ENCODE peak calls at places on chromosome 6, in five cellular contexts. One of them, this sample, is unnamed.

GRCh38 chr6:38160831-38161230 is 341.3 kb downstream of the ZFAND3 start:
- DNase-seq in Peyer's patch: no peak
- DNase-seq in PC-3: no peak
- DNase-seq in prostate gland: no peak
- DNase-seq in IMR-90: no peak
- DNase-seq in this sample: no peak

GRCh38 chr6:62805431-62805830 is 405.8 kb upstream of the FKBP1C start:
- DNase-seq in IMR-90: no peak
- DNase-seq in prostate gland: no peak
- DNase-seq in PC-3: peak; percentile 6
- DNase-seq in Peyer's patch: no peak
- DNase-seq in this sample: no peak

GRCh38 chr6:109139109-109139508 is 43.8 kb downstream of the CEP57L1 start:
- DNase-seq in PC-3: peak; percentile 65
- DNase-seq in Peyer's patch: no peak
- DNase-seq in prostate gland: no peak
- DNase-seq in IMR-90: peak; percentile 50
- DNase-seq in this sample: no peak

GRCh38 chr6:123380257-123380656 is 256.5 kb downstream of the TRDN start:
- DNase-seq in prostate gland: no peak
- DNase-seq in IMR-90: no peak
- DNase-seq in PC-3: peak; percentile 26
- DNase-seq in Peyer's patch: no peak
- DNase-seq in this sample: no peak

GRCh38 chr6:68777956-68778355 is 142.9 kb downstream of the ADGRB3 start:
- DNase-seq in Peyer's patch: no peak
- DNase-seq in prostate gland: no peak
- DNase-seq in IMR-90: peak; percentile 2
- DNase-seq in PC-3: peak; percentile 56
- DNase-seq in this sample: no peak

GRCh38 chr6:154593122-154593521 is 82.6 kb upstream of the CNKSR3 start:
- DNase-seq in prostate gland: no peak
- DNase-seq in IMR-90: no peak
- DNase-seq in PC-3: no peak
- DNase-seq in Peyer's patch: no peak
- DNase-seq in this sample: no peak

GRCh38 chr6:2127484-2127911 is 117.9 kb downstream of the GMDS start:
- DNase-seq in prostate gland: peak; percentile 12
- DNase-seq in IMR-90: no peak
- DNase-seq in PC-3: no peak
- DNase-seq in Peyer's patch: peak; percentile 59
- DNase-seq in this sample: peak; percentile 3

GRCh38 chr6:4208158-4208557 is 72.8 kb upstream of the ECI2 start:
- DNase-seq in PC-3: no peak
- DNase-seq in IMR-90: no peak
- DNase-seq in Peyer's patch: no peak
- DNase-seq in prostate gland: no peak
- DNase-seq in this sample: no peak

GRCh38 chr6:13478525-13478962 is 8.9 kb downstream of the GFOD1 start:
- DNase-seq in prostate gland: no peak
- DNase-seq in PC-3: no peak
- DNase-seq in IMR-90: no peak
- DNase-seq in Peyer's patch: no peak
- DNase-seq in this sample: no peak

GRCh38 chr6:815348-815738 is 122.4 kb upstream of the EXOC2 start:
- DNase-seq in IMR-90: no peak
- DNase-seq in Peyer's patch: no peak
- DNase-seq in PC-3: no peak
- DNase-seq in prostate gland: no peak
- DNase-seq in this sample: no peak

GRCh38 chr6:146898069-146898887 is 299.5 kb downstream of the ADGB start:
- DNase-seq in prostate gland: no peak
- DNase-seq in IMR-90: no peak
- DNase-seq in PC-3: no peak
- DNase-seq in Peyer's patch: no peak
- DNase-seq in this sample: no peak

GRCh38 chr6:43926644-43927524 is 156.9 kb downstream of the VEGFA start:
- DNase-seq in PC-3: peak; percentile 53
- DNase-seq in prostate gland: no peak
- DNase-seq in IMR-90: peak; percentile 92
- DNase-seq in Peyer's patch: no peak
- DNase-seq in this sample: no peak

GRCh38 chr6:53593001-53593488 is 48.1 kb upstream of the GCLC start:
- DNase-seq in PC-3: peak; percentile 49
- DNase-seq in prostate gland: no peak
- DNase-seq in IMR-90: peak; percentile 79
- DNase-seq in Peyer's patch: no peak
- DNase-seq in this sample: no peak

GRCh38 chr6:5968817-5969726 is 37.7 kb downstream of the NRN1 start:
- DNase-seq in IMR-90: no peak
- DNase-seq in Peyer's patch: no peak
- DNase-seq in prostate gland: no peak
- DNase-seq in PC-3: peak; percentile 89
- DNase-seq in this sample: no peak

GRCh38 chr6:44245912-44246662 is 814 bp upstream of the HSP90AB1 start:
- DNase-seq in PC-3: peak; percentile 78
- DNase-seq in prostate gland: peak; percentile 78
- DNase-seq in IMR-90: peak; percentile 81
- DNase-seq in Peyer's patch: peak; percentile 87
- DNase-seq in this sample: peak; percentile 75

GRCh38 chr6:44512868-44513641 is 125.5 kb downstream of the CDC5L start:
- DNase-seq in IMR-90: no peak
- DNase-seq in PC-3: peak; percentile 25
- DNase-seq in prostate gland: no peak
- DNase-seq in Peyer's patch: no peak
- DNase-seq in this sample: no peak

GRCh38 chr6:7991992-7992815 is 72.0 kb downstream of the BLOC1S5 start:
- DNase-seq in IMR-90: peak; percentile 92
- DNase-seq in PC-3: peak; percentile 60
- DNase-seq in Peyer's patch: no peak
- DNase-seq in prostate gland: no peak
- DNase-seq in this sample: no peak

GRCh38 chr6:28566527-28567252 is 41.0 kb downstream of the GPX5 start:
- DNase-seq in prostate gland: no peak
- DNase-seq in IMR-90: no peak
- DNase-seq in Peyer's patch: no peak
- DNase-seq in PC-3: no peak
- DNase-seq in this sample: no peak

GRCh38 chr6:28567506-28567905 is 41.8 kb downstream of the GPX5 start:
- DNase-seq in PC-3: no peak
- DNase-seq in prostate gland: no peak
- DNase-seq in IMR-90: no peak
- DNase-seq in Peyer's patch: no peak
- DNase-seq in this sample: no peak

GRCh38 chr6:28563420-28564095 is 37.9 kb downstream of the GPX5 start:
- DNase-seq in prostate gland: no peak
- DNase-seq in PC-3: no peak
- DNase-seq in IMR-90: no peak
- DNase-seq in Peyer's patch: no peak
- DNase-seq in this sample: no peak

GRCh38 chr6:28568515-28569108 is 42.9 kb downstream of the GPX5 start:
- DNase-seq in PC-3: no peak
- DNase-seq in Peyer's patch: no peak
- DNase-seq in IMR-90: no peak
- DNase-seq in prostate gland: no peak
- DNase-seq in this sample: no peak

DNA sequence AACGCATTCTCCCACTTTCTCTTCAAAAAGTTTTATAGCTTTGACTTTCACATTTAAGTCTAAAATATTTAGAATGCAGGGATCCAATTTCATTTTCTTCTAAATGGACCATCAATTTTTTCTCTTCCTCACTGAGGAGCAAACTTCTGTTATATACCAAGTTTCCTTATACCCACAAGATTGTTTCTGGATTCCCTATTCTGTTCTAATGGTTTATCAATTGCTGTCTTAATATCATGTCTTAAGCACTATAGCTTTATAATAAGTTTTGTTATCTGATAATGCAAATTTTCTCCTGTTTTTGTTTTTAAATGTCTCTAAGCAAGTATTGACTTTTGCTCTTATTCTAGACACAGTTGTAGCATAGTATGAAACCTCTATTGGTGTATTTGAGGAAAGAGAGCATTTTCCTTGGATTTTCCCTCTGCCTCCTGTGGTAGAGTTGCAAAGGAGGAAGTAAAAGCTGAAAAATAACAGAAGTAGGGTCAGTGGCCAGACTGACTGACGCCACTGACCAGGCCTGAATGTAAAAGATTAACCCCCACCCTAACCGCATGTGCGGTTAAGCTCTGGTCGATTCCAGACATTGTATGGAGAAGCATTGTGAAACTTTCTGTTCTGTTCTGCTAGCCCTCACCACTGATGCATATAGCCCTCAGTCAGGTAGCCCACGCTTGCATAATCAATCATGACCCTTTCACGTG is 40.3 kb downstream of the GPX5 start:
- DNase-seq in PC-3: no peak
- DNase-seq in prostate gland: no peak
- DNase-seq in IMR-90: no peak
- DNase-seq in Peyer's patch: no peak
- DNase-seq in this sample: no peak
- TF ChIP-seq CTCF in PC-3: no peak
- TF ChIP-seq CTCF in prostate gland: no peak
- TF ChIP-seq CTCF in IMR-90: no peak
- TF ChIP-seq CTCF in Peyer's patch: no peak
- TF ChIP-seq CTCF in this sample: no peak

GRCh38 chr6:77011929-77012545 is 451.3 kb downstream of the HTR1B start:
- DNase-seq in prostate gland: no peak
- DNase-seq in IMR-90: no peak
- DNase-seq in Peyer's patch: no peak
- DNase-seq in PC-3: no peak
- DNase-seq in this sample: no peak

GRCh38 chr6:77019081-77019480 is 444.2 kb downstream of the HTR1B start:
- DNase-seq in prostate gland: no peak
- DNase-seq in Peyer's patch: no peak
- DNase-seq in PC-3: no peak
- DNase-seq in IMR-90: no peak
- DNase-seq in this sample: no peak

GRCh38 chr6:77010931-77011542 is 452.3 kb downstream of the HTR1B start:
- DNase-seq in prostate gland: no peak
- DNase-seq in IMR-90: no peak
- DNase-seq in Peyer's patch: no peak
- DNase-seq in PC-3: no peak
- DNase-seq in this sample: no peak

GRCh38 chr6:77017537-77017936 is 445.8 kb downstream of the HTR1B start:
- DNase-seq in PC-3: no peak
- DNase-seq in Peyer's patch: no peak
- DNase-seq in IMR-90: no peak
- DNase-seq in prostate gland: no peak
- DNase-seq in this sample: no peak

DNA sequence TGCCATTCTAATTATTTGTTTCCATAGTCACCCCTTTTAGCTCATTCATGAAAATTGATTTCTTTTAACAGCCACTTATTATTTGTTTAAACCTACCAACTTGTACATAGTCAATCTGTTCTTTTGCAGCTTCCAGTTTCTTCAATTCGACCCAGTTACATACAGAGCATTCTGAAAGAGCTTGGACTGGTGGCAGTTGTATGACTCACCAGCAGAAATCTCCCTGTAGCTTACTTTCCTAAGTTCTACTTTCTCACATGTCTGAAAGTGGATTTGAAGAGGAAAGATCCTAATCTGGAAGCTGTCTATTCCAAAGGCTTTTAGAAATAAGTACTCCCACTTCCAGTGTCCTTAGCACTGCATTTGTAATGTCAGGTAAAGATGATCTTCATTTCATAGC is 447.9 kb downstream of the HTR1B start:
- DNase-seq in IMR-90: peak; percentile 72
- DNase-seq in prostate gland: no peak
- DNase-seq in Peyer's patch: no peak
- DNase-seq in PC-3: no peak
- DNase-seq in this sample: no peak
- H3K27ac ChIP-seq in IMR-90: no peak overlapping the region
- H3K27ac ChIP-seq in prostate gland: no peak overlapping the region
- H3K27ac ChIP-seq in Peyer's patch: no peak overlapping the region
- H3K27ac ChIP-seq in PC-3: no peak overlapping the region
- H3K27ac ChIP-seq in this sample: no peak overlapping the region

DNA sequence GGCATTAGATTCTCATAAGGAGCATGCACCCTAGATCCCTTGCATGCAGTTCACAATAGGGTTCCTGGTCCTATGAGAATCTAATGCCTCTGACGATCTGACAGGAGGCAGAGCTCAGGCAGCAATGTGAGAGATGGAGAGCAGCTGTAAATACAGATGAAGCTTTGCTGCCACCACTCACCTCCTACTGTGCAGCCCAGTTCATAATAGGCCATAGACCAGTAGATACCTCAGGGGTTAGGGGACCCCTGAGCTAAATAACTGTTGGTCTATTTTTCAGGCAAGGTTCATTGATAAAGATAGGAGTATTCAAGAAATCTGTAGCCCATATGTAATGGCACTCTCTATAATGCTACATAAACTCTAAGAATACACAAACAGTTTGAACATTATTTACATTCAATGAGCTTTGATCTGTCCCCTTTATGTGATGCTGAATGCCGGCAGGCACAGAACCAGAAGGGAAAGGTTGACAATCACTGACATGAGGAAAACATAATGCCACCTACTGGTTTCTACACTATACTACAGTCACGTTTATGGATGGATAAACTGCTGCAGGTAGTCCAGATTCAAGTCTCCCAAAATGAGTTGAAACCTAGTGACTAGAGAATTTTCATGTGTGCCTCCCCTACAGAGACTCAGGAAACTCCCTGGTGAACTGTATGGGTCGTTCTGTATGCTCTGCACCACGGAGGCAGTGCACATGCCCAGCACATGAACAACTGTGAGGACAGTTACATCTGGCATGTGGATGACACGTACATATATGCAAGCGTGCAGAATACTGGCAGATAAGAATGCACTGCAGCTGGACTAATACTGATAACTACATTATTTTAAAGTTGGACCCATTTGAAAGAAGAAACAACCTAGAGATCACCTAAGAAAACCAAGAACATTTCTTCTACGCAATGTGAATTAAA is 72.0 kb downstream of the DST start:
- DNase-seq in IMR-90: peak; percentile 39
- DNase-seq in Peyer's patch: no peak
- DNase-seq in prostate gland: no peak
- DNase-seq in PC-3: peak; percentile 60
- DNase-seq in this sample: no peak
- TF ChIP-seq CTCF in IMR-90: peak; percentile 44
- TF ChIP-seq CTCF in Peyer's patch: peak; percentile 47
- TF ChIP-seq CTCF in prostate gland: peak; percentile 39
- TF ChIP-seq CTCF in PC-3: peak; percentile 73
- TF ChIP-seq CTCF in this sample: peak; percentile 68

GRCh38 chr6:95279641-95280040 is 297.7 kb upstream of the MANEA start:
- DNase-seq in Peyer's patch: no peak
- DNase-seq in PC-3: no peak
- DNase-seq in IMR-90: no peak
- DNase-seq in prostate gland: no peak
- DNase-seq in this sample: no peak

DNA sequence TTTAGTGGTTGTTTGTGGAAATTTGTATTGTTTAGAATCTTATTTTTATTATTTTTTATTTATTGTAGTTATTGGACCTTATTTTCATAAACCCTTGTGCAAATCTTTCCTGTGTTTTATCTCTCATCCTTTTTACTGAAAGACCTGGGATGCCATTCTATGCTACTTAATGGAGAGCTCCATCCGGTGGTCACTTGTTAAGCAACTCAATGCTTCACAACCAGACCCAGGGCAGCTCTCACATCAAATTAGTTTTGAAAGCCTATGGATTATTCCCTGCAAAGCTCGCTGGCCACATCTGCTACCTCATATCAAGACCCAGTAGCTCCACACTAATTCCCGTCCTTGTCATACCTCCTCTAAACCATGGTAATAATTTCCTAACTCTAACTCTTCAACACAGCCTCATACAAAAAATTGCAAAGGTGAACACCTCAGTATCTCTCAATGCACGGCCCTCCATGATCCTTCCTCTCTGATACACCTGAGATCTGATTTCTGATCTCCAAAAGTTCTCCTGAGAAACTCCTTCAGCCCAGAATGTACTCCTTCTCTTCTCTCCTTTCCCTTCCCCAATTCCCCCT is 296.6 kb upstream of the MANEA start:
- DNase-seq in IMR-90: peak; percentile 36
- DNase-seq in prostate gland: no peak
- DNase-seq in PC-3: peak; percentile 7
- DNase-seq in Peyer's patch: no peak
- DNase-seq in this sample: no peak
- H3K27ac ChIP-seq in IMR-90: no peak overlapping the region
- H3K27ac ChIP-seq in prostate gland: no peak overlapping the region
- H3K27ac ChIP-seq in PC-3: no peak overlapping the region
- H3K27ac ChIP-seq in Peyer's patch: no peak overlapping the region
- H3K27ac ChIP-seq in this sample: no peak overlapping the region

This sample was measured in CD4-positive, alpha-beta T cell.